ENCODE peak calls at places on chromosome 17, in nine cellular contexts. F, Y, O, A, H, K, Z, U and S are unnamed samples.

GRCh38 chr17:81416612-81417011 is 21.4 kb downstream of the BAHCC1 start:
- DNase-seq in H (no peak), Z (no peak), U (no peak), K (no peak), O (no peak), A (no peak), F (no peak), Y (peak), S (no peak)

GRCh38 chr17:63181856-63182255 is 215.8 kb downstream of the TANC2 start:
- DNase-seq in F (no peak), Z (no peak), H (no peak), O (no peak), Y (no peak), A (no peak), U (no peak), K (no peak), S (no peak)

GRCh38 chr17:14359251-14359939 is 58.5 kb downstream of the HS3ST3B1 start:
- DNase-seq in U (peak), H (no peak), A (no peak), K (no peak), Z (no peak), Y (no peak), O (no peak), F (no peak), S (no peak)

GRCh38 chr17:44759096-44759915 is 518 bp downstream of the ADAM11 start:
- DNase-seq in H (no peak), U (no peak), Y (no peak), Z (no peak), A (no peak), O (no peak), K (peak), F (no peak), S (no peak)

GRCh38 chr17:28370035-28370743 is at the start of gene VTN:
- DNase-seq in H (peak), K (peak), Y (no peak), F (no peak), O (peak), A (peak), Z (no peak), U (peak), S (no peak)

GRCh38 chr17:13182854-13183253 is 165.0 kb upstream of the ELAC2 start:
- DNase-seq in Z (no peak), F (peak), K (no peak), Y (peak), O (no peak), A (no peak), U (no peak), H (no peak), S (no peak)

GRCh38 chr17:75048396-75048933 is 1.4 kb downstream of the KCTD2 start:
- DNase-seq in Y (no peak), F (no peak), O (no peak), K (no peak), H (peak), A (no peak), Z (no peak), U (peak), S (no peak)

GRCh38 chr17:46942441-46943217 is 19.7 kb downstream of the GOSR2 start:
- DNase-seq in U (peak), Z (no peak), F (peak), K (peak), A (peak), H (peak), Y (peak), O (peak), S (peak)

GRCh38 chr17:9022553-9023388 is 1.5 kb downstream of the NTN1 start:
- DNase-seq in H (peak), A (peak), Z (no peak), F (no peak), K (no peak), Y (no peak), O (no peak), U (no peak), S (peak)

GRCh38 chr17:46726106-46726670 is 92.3 kb downstream of the WNT3 start:
- DNase-seq in Y (no peak), A (no peak), U (no peak), H (peak), F (no peak), O (no peak), Z (no peak), K (no peak), S (no peak)

GRCh38 chr17:61597606-61598005 is 6.6 kb upstream of the NACA2 start:
- DNase-seq in O (no peak), K (no peak), Z (no peak), F (no peak), A (no peak), U (no peak), Y (no peak), H (no peak), S (no peak)

GRCh38 chr17:56594528-56595418 is 1.3 kb downstream of the NOG start:
- DNase-seq in Y (no peak), H (no peak), O (peak), Z (no peak), U (peak), K (peak), A (peak), F (no peak), S (peak)

GRCh38 chr17:79630821-79631639 is 20.2 kb upstream of the RBFOX3 start:
- DNase-seq in Y (no peak), H (no peak), A (peak), F (no peak), O (no peak), U (no peak), Z (no peak), K (peak), S (no peak)

GRCh38 chr17:41864837-41865595 is at the start of gene KLHL11:
- DNase-seq in U (peak), F (peak), H (peak), Y (peak), A (peak), K (peak), O (peak), Z (peak), S (peak)

GRCh38 chr17:39194089-39194984 is 3.1 kb downstream of the CACNB1 start:
- DNase-seq in K (peak), H (peak), Y (no peak), U (peak), F (peak), O (peak), Z (peak), A (no peak), S (peak)

GRCh38 chr17:6712854-6713129 is 377 bp downstream of the SLC13A5 start:
- DNase-seq in H (no peak), Z (no peak), F (no peak), U (no peak), Y (no peak), A (no peak), O (no peak), K (no peak), S (no peak)

GRCh38 chr17:6712058-6712853 is 913 bp downstream of the SLC13A5 start:
- DNase-seq in U (peak), K (no peak), Y (no peak), O (no peak), Z (no peak), F (no peak), A (no peak), H (peak), S (peak)

GRCh38 chr17:6714315-6714874 is 1.2 kb upstream of the SLC13A5 start:
- DNase-seq in O (no peak), K (no peak), Z (no peak), Y (no peak), U (no peak), H (no peak), F (no peak), A (no peak), S (no peak)

GRCh38 chr17:6713918-6714271 is 726 bp upstream of the SLC13A5 start:
- DNase-seq in O (no peak), H (no peak), A (no peak), Z (no peak), F (no peak), U (no peak), K (no peak), Y (no peak), S (no peak)

GRCh38 chr17:6713130-6713917 is at the start of gene SLC13A5:
- DNase-seq in K (no peak), F (no peak), Y (no peak), U (peak), O (peak), Z (no peak), A (peak), H (peak), S (no peak)
- TF ChIP-seq CTCF in K (peak), F (no peak), Y (no peak), U (no peak), O (peak), Z (no peak), A (no peak), H (peak), S (peak)

GRCh38 chr17:18025596-18026407 is 13.2 kb downstream of the ATPAF2 start:
- DNase-seq in H (peak), Z (no peak), Y (no peak), A (no peak), F (no peak), O (no peak), U (peak), K (no peak), S (no peak)
- H3K4me3 ChIP-seq in H (no peak), Z (no peak), Y (no peak), A (no peak), F (no peak), O (no peak), U (no peak), K (no peak), S (no peak)

DNA sequence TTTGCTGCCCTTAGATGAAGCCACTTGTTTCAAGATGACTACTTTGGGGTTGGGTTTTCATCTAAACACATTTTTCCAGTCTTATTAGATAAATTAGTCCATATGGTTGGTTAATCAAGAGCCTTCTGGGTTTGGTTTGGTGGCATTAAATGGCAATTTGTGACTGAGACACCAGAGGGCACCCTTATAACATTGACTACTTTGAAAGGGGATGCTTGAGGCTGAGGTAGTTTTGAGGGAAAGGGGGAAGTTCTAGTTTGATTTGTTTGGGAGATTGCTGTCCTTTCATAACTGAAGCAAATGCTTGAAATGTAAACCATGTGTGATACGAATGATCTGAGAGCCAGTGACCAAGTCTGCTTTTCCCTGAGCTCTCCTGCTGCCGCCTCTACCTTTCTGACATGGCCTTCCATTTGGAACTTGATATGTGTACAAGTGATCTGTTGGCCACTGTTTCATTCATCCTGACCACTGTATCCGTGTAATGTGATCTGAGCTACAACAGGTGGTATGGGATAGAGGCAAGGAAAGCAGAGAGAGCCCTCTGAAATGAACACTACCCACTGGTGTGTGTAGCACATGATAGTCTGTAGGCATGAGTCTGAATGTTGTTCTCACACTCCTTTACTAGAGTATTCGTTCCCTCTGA is 5.8 kb upstream of the RARA start:
- DNase-seq in O (peak), F (peak), Z (no peak), Y (peak), A (no peak), U (peak), H (peak), K (no peak), S (peak)
- TF ChIP-seq CTCF in O (peak), F (peak), Z (peak), Y (peak), A (peak), U (peak), H (peak), K (peak), S (peak)

DNA sequence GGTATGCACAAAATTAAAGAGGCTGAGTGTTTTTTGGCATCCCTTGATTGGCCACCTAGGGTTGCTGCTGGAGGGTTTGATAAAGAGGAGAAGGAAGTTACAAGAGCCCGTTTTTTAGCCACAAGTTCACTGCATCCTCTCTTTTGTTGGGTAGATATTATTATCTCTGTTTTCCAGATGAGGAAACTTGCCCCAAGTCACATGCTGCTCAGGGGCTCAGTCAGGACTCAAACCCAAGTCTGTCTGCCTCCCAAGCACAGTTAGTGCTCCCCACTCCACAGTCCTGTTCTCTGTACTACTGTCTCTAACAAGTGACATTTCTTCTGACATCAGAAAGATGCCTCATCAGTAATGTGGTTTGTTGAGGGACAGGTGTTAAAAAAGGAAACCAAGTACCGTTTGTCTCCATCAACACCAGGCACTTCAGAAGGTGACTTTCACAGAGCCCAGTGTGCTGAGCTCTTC is 1.4 kb downstream of the NT5M start:
- DNase-seq in U (peak), H (no peak), K (no peak), Z (no peak), A (no peak), F (no peak), O (no peak), Y (no peak), S (no peak)
- H3K4me3 ChIP-seq in U (peak), H (no peak), K (no peak), Z (no peak), A (no peak), F (no peak), O (peak), Y (no peak), S (no peak)

DNA sequence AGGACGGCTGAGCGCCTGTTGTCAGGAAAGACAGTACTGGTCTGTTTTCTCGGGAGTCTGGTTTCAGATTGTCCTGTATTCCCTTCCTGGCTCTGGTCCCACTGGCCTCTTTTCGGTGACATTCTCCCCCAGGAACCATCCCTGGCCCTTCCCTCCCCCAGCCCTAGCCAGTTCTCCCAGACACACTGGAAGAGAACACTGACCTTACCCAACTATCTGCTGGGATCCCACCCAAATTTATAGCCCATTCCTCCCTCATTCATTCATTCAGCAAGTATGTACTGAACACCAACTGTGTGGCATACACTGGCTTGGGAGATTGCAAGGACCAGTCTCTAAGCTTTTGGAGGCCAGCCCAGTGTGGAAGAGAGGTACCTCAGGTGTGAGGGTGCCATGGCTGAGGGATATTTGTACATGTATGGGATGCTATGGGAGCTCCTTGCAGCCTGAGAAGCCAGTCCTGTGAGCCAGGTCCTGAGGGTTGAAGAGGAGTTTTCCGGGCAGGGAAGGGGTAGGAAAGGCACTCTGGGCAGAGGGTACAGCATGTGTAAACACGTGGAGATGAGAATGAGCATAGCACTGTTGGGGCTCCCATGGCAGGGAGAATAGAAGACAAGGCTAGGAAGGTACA is 5.2 kb downstream of the RND2 start:
- DNase-seq in A (no peak), Z (no peak), Y (no peak), F (no peak), O (no peak), H (no peak), U (no peak), K (no peak), S (no peak)
- TF ChIP-seq CTCF in A (no peak), Z (no peak), Y (no peak), F (no peak), O (no peak), H (no peak), U (no peak), K (no peak), S (no peak)

DNA sequence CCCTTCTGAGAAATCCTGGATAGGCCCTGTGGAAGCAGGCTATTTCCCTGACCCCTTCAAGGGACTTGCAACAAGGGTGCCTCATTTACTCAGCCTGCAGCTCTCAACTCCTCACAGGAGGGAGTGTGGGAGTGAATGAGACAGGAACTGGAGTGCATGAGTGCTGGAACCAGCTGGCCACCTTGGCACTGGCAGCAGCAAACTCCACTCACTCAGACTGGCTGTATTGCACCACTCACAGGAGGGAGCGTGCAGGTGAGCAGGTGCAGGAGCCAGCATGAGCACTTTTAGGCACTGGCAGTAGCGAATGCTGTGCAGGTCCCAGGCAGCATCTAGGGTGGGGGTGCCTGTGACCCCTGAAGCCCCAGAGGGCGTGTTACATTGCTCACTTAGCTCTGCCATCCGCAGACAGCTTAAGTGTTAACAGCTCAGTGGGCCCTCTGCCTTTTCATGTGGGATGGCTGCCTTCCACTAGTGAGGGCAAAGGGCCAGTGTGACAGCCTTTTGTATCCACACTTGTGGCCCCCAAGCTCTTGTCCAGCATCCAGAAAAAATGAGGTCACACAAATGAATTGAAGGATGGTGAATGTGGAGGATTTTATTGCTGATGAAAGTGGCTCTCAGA is 11.0 kb upstream of the ZNHIT3 start:
- DNase-seq in O (no peak), Z (no peak), H (no peak), F (no peak), Y (no peak), A (no peak), U (no peak), K (no peak), S (no peak)
- H3K4me3 ChIP-seq in O (no peak), Z (no peak), H (no peak), F (no peak), Y (no peak), A (no peak), U (no peak), K (no peak), S (no peak)

DNA sequence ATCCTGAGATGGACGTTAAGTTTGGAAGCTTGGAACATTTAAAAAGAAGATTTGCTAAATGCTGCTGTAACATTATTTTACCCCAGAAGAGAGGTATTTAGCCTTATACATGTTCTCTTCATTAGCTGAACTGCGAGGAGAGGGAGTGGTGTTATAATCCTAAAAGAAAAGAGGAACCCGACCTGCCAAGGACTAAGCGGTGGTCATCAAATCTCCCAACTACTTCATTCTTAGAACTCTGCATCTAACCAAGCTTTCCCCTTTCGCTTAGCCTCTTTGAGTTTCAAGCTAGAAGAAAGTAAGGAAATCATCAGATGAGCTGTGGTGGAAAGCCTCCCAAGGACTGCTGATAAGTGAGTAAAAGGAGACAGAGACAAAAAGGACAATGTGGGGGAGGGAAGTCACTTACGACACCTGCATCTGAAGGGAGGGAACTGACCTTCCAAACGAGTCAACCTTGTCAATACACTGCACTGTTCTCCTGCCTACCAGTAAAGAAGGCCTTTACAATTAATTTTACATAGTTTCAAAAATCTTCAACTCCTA is 121.3 kb downstream of the TRIM37 start:
- DNase-seq in F (no peak), O (no peak), Z (no peak), H (no peak), U (peak), K (no peak), Y (no peak), A (no peak), S (no peak)
- TF ChIP-seq CTCF in F (no peak), O (no peak), Z (no peak), H (no peak), U (no peak), K (no peak), Y (no peak), A (no peak), S (no peak)

GRCh38 chr17:1179635-1180433 is at the start of gene ABR:
- DNase-seq in H (peak), A (peak), K (peak), Y (peak), U (no peak), Z (no peak), O (peak), F (peak), S (peak)

GRCh38 chr17:1180958-1181768 is 1.4 kb upstream of the ABR start:
- DNase-seq in K (no peak), O (no peak), Z (no peak), A (no peak), F (no peak), Y (no peak), H (no peak), U (peak), S (no peak)

GRCh38 chr17:1177099-1177996 is 2.4 kb downstream of the ABR start:
- DNase-seq in A (no peak), Y (no peak), Z (no peak), K (no peak), H (peak), O (no peak), F (no peak), U (no peak), S (peak)

GRCh38 chr17:1180434-1180742 is 607 bp upstream of the ABR start:
- DNase-seq in K (no peak), Z (no peak), H (no peak), O (no peak), F (no peak), A (no peak), Y (no peak), U (no peak), S (no peak)

GRCh38 chr17:1179112-1179634 is 608 bp downstream of the ABR start:
- DNase-seq in K (no peak), Z (no peak), Y (no peak), O (no peak), A (no peak), U (no peak), H (no peak), F (no peak), S (no peak)
- H3K4me3 ChIP-seq in K (peak), Z (peak), Y (peak), O (peak), A (peak), U (no peak), H (peak), F (peak), S (peak)

GRCh38 chr17:76683011-76683755 is 27.6 kb downstream of the MXRA7 start:
- DNase-seq in K (no peak), A (no peak), H (no peak), Z (no peak), F (no peak), Y (no peak), O (no peak), U (peak), S (no peak)
- TF ChIP-seq CTCF in K (no peak), A (no peak), H (no peak), Z (no peak), F (no peak), Y (no peak), O (peak), U (peak), S (peak)